ENCODE peak calls at places on chromosomes 16 and 17, in nine cellular contexts. S, V, Z, K, B, F, W, C and I are unnamed samples.

GRCh38 chr16:67302076-67302475 is 22.7 kb downstream of the PLEKHG4 start:
- DNase-seq in V (no peak), S (no peak), B (peak; percentile 41), W (no peak), F (no peak), K (no peak), Z (no peak), C (no peak), I (no peak)

GRCh38 chr17:66255112-66255511 is 25.9 kb upstream of the APOH start:
- DNase-seq in S (no peak), F (no peak), Z (no peak), B (no peak), K (peak; percentile 79), V (peak; percentile 83), W (peak; percentile 58), C (no peak), I (no peak)

GRCh38 chr17:49439673-49440571 is 25.2 kb upstream of the PHB1 start:
- DNase-seq in W (no peak), C (no peak), S (no peak), V (peak; percentile 37), K (no peak), F (no peak), B (no peak), Z (no peak), I (no peak)

GRCh38 chr16:69744363-69745231 is 10.1 kb downstream of the NOB1 start:
- DNase-seq in W (no peak), V (no peak), C (no peak), B (peak; percentile 59), K (no peak), Z (no peak), S (no peak), F (no peak), I (no peak)

GRCh38 chr17:4087911-4088693 is 54.7 kb downstream of the ZZEF1 start:
- DNase-seq in K (no peak), C (no peak), V (peak; percentile 68), B (no peak), Z (no peak), F (no peak), W (peak; percentile 15), S (no peak), I (no peak)

GRCh38 chr16:85084841-85085535 is 27.3 kb downstream of the CIBAR2 start:
- DNase-seq in Z (no peak), B (no peak), K (no peak), S (no peak), F (no peak), W (no peak), C (no peak), V (no peak), I (no peak)

GRCh38 chr17:72985882-72986720 is 106.4 kb downstream of the SLC39A11 start:
- DNase-seq in C (no peak), S (peak; percentile 60), K (peak; percentile 70), W (peak; percentile 66), Z (peak; percentile 57), F (no peak), V (peak; percentile 80), B (peak; percentile 80), I (peak; percentile 71)

GRCh38 chr16:19882641-19883040 is 2.0 kb downstream of the GPRC5B start:
- DNase-seq in F (no peak), W (no peak), V (no peak), Z (no peak), C (no peak), K (no peak), B (no peak), S (no peak), I (no peak)

GRCh38 chr17:4522661-4523060 is 24.0 kb downstream of the SPNS2 start:
- DNase-seq in C (no peak), V (no peak), F (no peak), S (peak; percentile 76), B (no peak), W (no peak), K (no peak), Z (no peak), I (no peak)

GRCh38 chr17:81071761-81072741 is 37.1 kb downstream of the BAIAP2 start:
- DNase-seq in F (no peak), Z (no peak), K (no peak), W (no peak), B (no peak), V (no peak), C (no peak), S (no peak), I (no peak)

DNA sequence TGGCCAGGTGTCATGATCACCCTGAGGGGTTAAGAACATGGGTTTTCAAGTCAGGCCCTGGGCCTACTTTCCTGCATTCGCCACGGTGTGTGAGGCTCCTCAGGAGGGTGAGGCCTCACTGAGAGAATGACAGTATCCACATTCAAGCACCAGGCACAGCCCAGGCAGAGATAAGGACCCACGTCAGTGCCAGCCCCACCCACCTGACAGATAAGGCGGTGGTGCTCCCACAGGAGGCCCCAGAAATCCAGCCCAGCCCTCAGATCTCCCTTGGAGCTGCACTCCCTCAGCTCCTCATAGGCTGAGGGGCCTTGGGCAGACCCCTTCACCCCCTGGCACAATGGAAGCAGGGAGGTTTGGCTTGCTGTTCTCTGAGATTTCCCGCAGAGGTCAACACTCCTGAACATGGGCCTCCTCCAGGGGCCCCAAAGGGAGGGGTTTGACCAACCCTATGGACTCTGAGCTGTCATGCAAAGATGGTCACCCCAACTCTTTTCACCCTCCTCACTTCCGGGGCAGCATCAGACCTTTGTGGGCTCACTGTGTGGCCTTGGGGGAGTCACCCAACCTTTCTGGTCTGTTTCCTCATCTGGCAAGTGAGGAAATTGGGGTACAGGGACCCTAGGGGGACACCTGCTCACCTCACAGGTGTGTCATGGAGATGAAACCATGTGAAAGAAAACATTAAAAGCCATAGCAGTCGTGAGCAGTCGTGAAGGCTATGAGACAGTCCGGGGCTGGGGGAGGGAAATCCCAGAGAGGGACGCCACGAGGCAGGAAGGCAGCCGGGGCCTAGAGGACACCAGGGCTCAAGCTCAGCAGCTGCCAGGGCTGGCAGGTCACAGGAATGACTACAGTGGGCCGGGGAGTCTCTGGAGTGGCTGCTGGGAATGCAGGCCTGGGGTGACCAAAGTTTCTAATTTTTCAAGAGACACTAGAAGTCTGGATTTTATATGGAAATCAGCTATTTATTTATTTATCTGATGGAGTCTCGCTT is 15.4 kb downstream of the PLLP start:
- DNase-seq in C (no peak), F (no peak), S (peak; percentile 88), W (peak; percentile 87), Z (peak; percentile 88), K (no peak), B (no peak), V (peak; percentile 14), I (no peak)
- TF ChIP-seq POLR2A in C (no peak), F (no peak), S (no peak), W (no peak), Z (peak; percentile 87), K (no peak), B (no peak), V (no peak), I (no peak)

GRCh38 chr16:2853531-2854073 is 4.4 kb downstream of the PRSS22 start:
- DNase-seq in K (no peak), F (no peak), B (peak; percentile 54), S (no peak), V (no peak), Z (no peak), W (no peak), C (no peak), I (no peak)

GRCh38 chr16:2856686-2857450 is 1.1 kb downstream of the PRSS22 start:
- DNase-seq in Z (no peak), F (no peak), S (no peak), C (no peak), K (no peak), V (no peak), W (no peak), B (peak; percentile 57), I (no peak)

GRCh38 chr16:2856061-2856670 is 1.8 kb downstream of the PRSS22 start:
- DNase-seq in S (no peak), C (no peak), F (no peak), B (peak; percentile 56), W (no peak), V (no peak), K (no peak), Z (peak; percentile 32), I (no peak)

GRCh38 chr16:2854700-2855309 is 3.2 kb downstream of the PRSS22 start:
- DNase-seq in K (no peak), V (no peak), B (peak; percentile 7), S (no peak), W (no peak), F (no peak), C (no peak), Z (no peak), I (no peak)

DNA sequence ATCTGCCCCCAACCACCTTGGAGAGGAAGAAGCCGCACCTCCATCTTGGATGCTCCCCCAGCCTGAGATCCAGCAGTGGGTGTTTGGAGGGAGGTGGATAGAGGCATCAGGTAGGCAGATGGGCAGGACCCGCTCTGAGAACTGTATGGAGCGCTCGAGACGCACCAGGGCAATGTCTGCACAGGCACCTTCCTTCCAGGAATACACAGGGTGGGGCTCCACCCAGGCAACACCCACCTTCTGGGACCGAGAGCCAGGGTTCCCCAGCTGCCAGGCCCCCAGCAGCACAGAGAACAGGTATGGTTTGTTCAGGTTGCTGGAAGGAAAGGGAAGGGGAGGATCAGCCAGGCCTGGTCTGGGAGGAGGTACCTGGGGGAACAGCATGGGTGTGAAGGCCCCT is 2.4 kb downstream of the PRSS22 start:
- DNase-seq in B (peak; percentile 36), K (no peak), V (no peak), S (no peak), F (no peak), C (no peak), W (no peak), Z (no peak), I (no peak)
- H3K4me1 ChIP-seq in B (peaks cover 17% of the 10 kb centered on the region), K (peaks cover 18% of the 10 kb centered on the region), V (peaks cover 2% of the 10 kb centered on the region), S (peaks cover 8% of the 10 kb centered on the region), F (no peaks in the 10 kb centered on the region), C (peaks cover 11% of the 10 kb centered on the region), W (no peaks in the 10 kb centered on the region), Z (no peaks in the 10 kb centered on the region), I (peaks cover 7% of the 10 kb centered on the region)

GRCh38 chr17:75081611-75082540 is 5.9 kb upstream of the SLC16A5 start:
- DNase-seq in B (no peak), C (no peak), K (no peak), Z (no peak), W (no peak), V (no peak), F (no peak), S (no peak), I (no peak)

GRCh38 chr17:75077072-75077489 is 10.7 kb upstream of the SLC16A5 start:
- DNase-seq in C (no peak), S (no peak), Z (peak; percentile 72), F (no peak), W (no peak), B (no peak), K (no peak), V (no peak), I (no peak)

GRCh38 chr17:75077490-75078096 is 10.2 kb upstream of the SLC16A5 start:
- DNase-seq in Z (peak; percentile 75), V (no peak), S (peak; percentile 85), K (no peak), B (peak; percentile 95), W (peak; percentile 84), F (peak; percentile 62), C (no peak), I (no peak)

GRCh38 chr17:75078097-75079022 is 9.4 kb upstream of the SLC16A5 start:
- DNase-seq in W (peak; percentile 55), C (no peak), Z (peak; percentile 49), K (peak; percentile 69), V (peak; percentile 78), F (no peak), B (no peak), S (no peak), I (no peak)

GRCh38 chr17:75079023-75079373 is 8.8 kb upstream of the SLC16A5 start:
- DNase-seq in B (no peak), K (no peak), W (no peak), C (no peak), V (no peak), S (no peak), F (no peak), Z (no peak), I (no peak)
- H3K4me3 ChIP-seq in B (no peak overlapping the region), K (peak overlapping the region; percentile 46), W (no peak overlapping the region), C (no peak overlapping the region), V (no peak overlapping the region), S (no peak overlapping the region), F (no peak overlapping the region), Z (no peak overlapping the region), I (no peak overlapping the region)

GRCh38 chr16:74709477-74709877 is 8.8 kb upstream of the MLKL start:
- DNase-seq in Z (peak; percentile 87), V (peak; percentile 72), W (peak; percentile 85), B (peak; percentile 95), F (peak; percentile 80), S (peak; percentile 67), C (no peak), K (peak; percentile 58), I (peak; percentile 65)
- TF ChIP-seq POLR2A in Z (no peak), V (peak; percentile 29), W (no peak), B (no peak), F (no peak), S (no peak), C (no peak), K (no peak), I (no peak)